ENCODE peak calls at places on chromosomes 16 and 17, in five cellular contexts. J, V, X, I and T are unnamed samples.

GRCh38 chr17:60169921-60170817 is 20.4 kb downstream of the CA4 start:
- DNase-seq in J (no peak), V (no peak), X (no peak), I (no peak), T (peak)

GRCh38 chr17:78214016-78214705 is at the start of gene BIRC5:
- DNase-seq in J (peak), V (peak), X (peak), I (peak), T (peak)

GRCh38 chr17:60661489-60661888 is 16.2 kb upstream of the BCAS3 start:
- DNase-seq in J (no peak), V (no peak), X (no peak), I (no peak), T (no peak)

GRCh38 chr16:24858219-24859041 is 12.7 kb downstream of the SLC5A11 start:
- DNase-seq in J (peak), V (peak), X (no peak), I (peak), T (peak)

GRCh38 chr17:17859909-17860760 is 23.3 kb upstream of the SREBF1 start:
- DNase-seq in J (peak), V (peak), X (peak), I (peak), T (peak)

GRCh38 chr17:14359251-14359939 is 58.5 kb downstream of the HS3ST3B1 start:
- DNase-seq in J (peak), V (no peak), X (no peak), I (no peak), T (peak)

GRCh38 chr17:35166526-35166925 is 18.9 kb downstream of the UNC45B start:
- DNase-seq in J (no peak), V (no peak), X (no peak), I (peak), T (no peak)

GRCh38 chr17:42236760-42237159 is 39.4 kb downstream of the STAT5B start:
- DNase-seq in J (no peak), V (no peak), X (no peak), I (no peak), T (no peak)

GRCh38 chr17:3810019-3810418 is 9.0 kb upstream of the ITGAE start:
- DNase-seq in J (no peak), V (no peak), X (no peak), I (no peak), T (no peak)

GRCh38 chr17:75979705-75980187 is 706 bp downstream of the TEN1 start:
- DNase-seq in J (no peak), V (no peak), X (no peak), I (no peak), T (no peak)

GRCh38 chr17:50798424-50799344 is 31.4 kb upstream of the ANKRD40CL start:
- DNase-seq in J (no peak), V (no peak), X (no peak), I (no peak), T (no peak)

GRCh38 chr17:47701603-47702002 is 7.6 kb downstream of the TBKBP1 start:
- DNase-seq in J (no peak), V (no peak), X (no peak), I (peak), T (no peak)

GRCh38 chr16:6562985-6563384 is 769.7 kb upstream of the RBFOX1 start:
- DNase-seq in J (no peak), V (no peak), X (no peak), I (no peak), T (no peak)

GRCh38 chr16:87371261-87371866 is 12.2 kb downstream of the FBXO31 start:
- DNase-seq in J (no peak), V (no peak), X (peak), I (peak), T (no peak)

GRCh38 chr16:86752582-86753175 is 174.3 kb downstream of the FOXL1 start:
- DNase-seq in J (no peak), V (no peak), X (no peak), I (no peak), T (peak)

GRCh38 chr17:73359987-73360410 is 48.2 kb upstream of the CDC42EP4 start:
- DNase-seq in J (peak), V (peak), X (no peak), I (no peak), T (no peak)

GRCh38 chr17:51362818-51363598 is 102.7 kb downstream of the UTP18 start:
- DNase-seq in J (no peak), V (peak), X (no peak), I (no peak), T (no peak)

GRCh38 chr16:57253410-57253927 is 8.4 kb downstream of the ARL2BP start:
- DNase-seq in J (no peak), V (peak), X (no peak), I (no peak), T (no peak)

GRCh38 chr17:58330997-58331814 is 2.6 kb upstream of the TSPOAP1 start:
- DNase-seq in J (peak), V (no peak), X (no peak), I (peak), T (peak)

GRCh38 chr16:50547944-50548658 is at the start of gene NKD1:
- DNase-seq in J (peak), V (peak), X (peak), I (peak), T (peak)

GRCh38 chr16:56136256-56136655 is 55.0 kb upstream of the GNAO1 start:
- DNase-seq in J (no peak), V (no peak), X (no peak), I (no peak), T (no peak)

GRCh38 chr16:53967172-53967571 is 263.2 kb downstream of the FTO start:
- DNase-seq in J (no peak), V (no peak), X (no peak), I (no peak), T (no peak)

GRCh38 chr17:31008374-31009035 is 37.7 kb downstream of the RNF135 start:
- DNase-seq in J (peak), V (peak), X (peak), I (peak), T (peak)

GRCh38 chr17:78573955-78574354 is 3.2 kb downstream of the DNAH17 start:
- DNase-seq in J (no peak), V (peak), X (no peak), I (no peak), T (no peak)

GRCh38 chr16:64738321-64738960 is 383.4 kb downstream of the CDH11 start:
- DNase-seq in J (no peak), V (no peak), X (no peak), I (no peak), T (no peak)

GRCh38 chr17:50257574-50258224 is 16.6 kb upstream of the TMEM92 start:
- DNase-seq in J (no peak), V (no peak), X (peak), I (peak), T (no peak)

GRCh38 chr16:8936421-8936820 is 27.3 kb downstream of the USP7 start:
- DNase-seq in J (peak), V (peak), X (no peak), I (no peak), T (peak)

GRCh38 chr17:36148559-36149295 is 27.7 kb downstream of the TBC1D3B start:
- DNase-seq in J (peak), V (peak), X (peak), I (peak), T (peak)

GRCh38 chr16:46709464-46709863 is 20.0 kb downstream of the ORC6 start:
- DNase-seq in J (no peak), V (no peak), X (no peak), I (no peak), T (no peak)

GRCh38 chr17:83062818-83063671 is 16.4 kb upstream of the METRNL start:
- DNase-seq in J (no peak), V (no peak), X (peak), I (no peak), T (no peak)

GRCh38 chr17:77332981-77333685 is 192.4 kb downstream of the SEC14L1 start:
- DNase-seq in J (no peak), V (peak), X (no peak), I (no peak), T (peak)

DNA sequence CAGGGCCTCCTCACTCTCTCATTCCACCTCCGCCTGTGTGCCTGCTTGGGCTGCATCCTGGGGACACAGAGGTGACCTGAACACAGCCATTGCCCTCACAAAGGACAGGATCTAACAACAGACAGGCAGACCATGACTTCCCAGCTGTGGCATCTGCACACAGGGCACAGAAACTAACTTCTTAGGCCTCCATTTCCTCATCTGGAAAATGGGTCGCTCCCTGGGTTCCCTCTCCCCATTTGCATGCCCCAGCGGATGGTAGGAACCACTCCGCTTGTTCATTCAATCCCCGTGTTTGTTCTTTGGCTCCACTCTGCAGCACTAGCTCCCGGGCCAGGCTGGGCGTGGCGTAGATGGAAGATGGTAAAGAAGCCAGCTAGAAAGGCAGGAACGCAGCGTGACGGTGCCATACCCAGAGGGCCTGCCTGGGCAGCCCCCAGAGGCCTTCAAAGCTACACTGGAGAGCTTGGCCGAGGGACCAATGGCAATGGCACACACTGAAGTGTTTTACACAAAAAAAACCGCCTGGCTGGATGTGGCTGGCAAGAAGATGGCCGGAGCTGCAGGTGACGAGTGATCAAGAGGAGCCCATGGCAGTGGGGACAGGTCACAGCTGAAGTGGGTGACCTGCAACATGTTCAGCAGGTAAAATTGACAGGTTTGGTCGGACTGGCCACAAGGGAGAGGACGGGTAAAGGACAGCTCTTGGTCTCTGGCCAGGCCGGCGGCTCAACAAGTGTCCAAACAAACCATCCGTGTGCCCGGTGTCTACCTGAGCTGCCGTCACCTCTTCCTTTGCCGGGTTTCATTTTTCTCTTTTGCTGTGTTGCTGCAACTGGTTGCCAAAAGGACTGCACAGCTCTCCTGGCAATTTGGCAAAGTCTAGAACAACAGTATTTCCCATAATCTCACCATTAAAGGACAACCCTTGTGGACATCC is 66.9 kb downstream of the SOCS1 start:
- DNase-seq in J (no peak), V (no peak), X (no peak), I (no peak), T (no peak)
- H3K4me3 ChIP-seq in J (no peak), V (no peak), X (no peak), I (no peak), T (no peak)

GRCh38 chr17:44349553-44350070 is 4.5 kb downstream of the GRN start:
- DNase-seq in J (no peak), V (no peak), X (no peak), I (no peak), T (no peak)

GRCh38 chr17:44350733-44351226 is 5.7 kb downstream of the GRN start:
- DNase-seq in J (peak), V (peak), X (no peak), I (peak), T (peak)

GRCh38 chr17:44348234-44348987 is 3.3 kb downstream of the GRN start:
- DNase-seq in J (peak), V (no peak), X (no peak), I (no peak), T (peak)

GRCh38 chr17:44351464-44351863 is 6.4 kb downstream of the GRN start:
- DNase-seq in J (no peak), V (no peak), X (no peak), I (no peak), T (no peak)

DNA sequence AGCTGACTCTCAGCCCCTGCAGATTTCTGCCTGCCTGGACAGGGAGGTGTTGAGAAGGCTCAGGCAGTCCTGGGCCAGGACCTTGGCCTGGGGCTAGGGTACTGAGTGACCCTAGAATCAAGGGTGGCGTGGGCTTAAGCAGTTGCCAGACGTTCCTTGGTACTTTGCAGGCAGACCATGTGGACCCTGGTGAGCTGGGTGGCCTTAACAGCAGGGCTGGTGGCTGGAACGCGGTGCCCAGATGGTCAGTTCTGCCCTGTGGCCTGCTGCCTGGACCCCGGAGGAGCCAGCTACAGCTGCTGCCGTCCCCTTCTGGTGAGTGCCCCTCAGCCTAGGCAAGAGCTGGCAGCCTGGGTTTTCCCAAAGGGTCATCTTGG is 3.9 kb downstream of the GRN start:
- DNase-seq in J (no peak), V (no peak), X (no peak), I (no peak), T (no peak)
- H3K4me3 ChIP-seq in J (no peak), V (no peak), X (no peak), I (no peak), T (no peak)

GRCh38 chr17:81929253-81930141 is 2.0 kb upstream of the MAFG start:
- DNase-seq in J (no peak), V (no peak), X (no peak), I (peak), T (no peak)
- H3K4me3 ChIP-seq in J (no peak), V (peak), X (no peak), I (no peak), T (peak)

DNA sequence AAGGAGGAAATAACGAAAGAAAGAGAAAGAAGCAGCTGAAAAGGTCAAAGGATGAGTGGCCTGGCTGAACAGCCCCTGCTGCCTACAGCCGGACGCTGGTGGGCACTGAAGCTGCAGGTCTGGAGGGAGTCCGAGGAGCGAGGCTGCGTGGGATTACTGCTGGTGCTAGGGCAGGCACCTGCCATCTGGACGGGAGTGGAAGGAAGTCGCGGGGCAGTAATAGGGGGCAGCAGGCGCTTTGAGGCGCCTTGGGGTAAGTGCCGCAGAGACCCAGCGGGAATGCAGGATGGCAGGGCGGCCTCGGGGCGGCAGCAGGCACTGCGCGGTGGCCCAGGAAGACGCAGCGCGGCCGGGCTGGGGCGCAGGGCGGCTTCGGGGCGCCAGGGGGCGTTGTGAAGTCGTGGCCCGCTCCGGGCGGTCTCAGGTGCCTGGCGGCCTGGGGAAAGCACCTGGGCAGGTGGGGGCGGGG is 305 bp upstream of the SCNN1G start:
- DNase-seq in J (peak), V (peak), X (peak), I (peak), T (peak)
- H3K4me3 ChIP-seq in J (no peak), V (peak), X (no peak), I (peak), T (no peak)

DNA sequence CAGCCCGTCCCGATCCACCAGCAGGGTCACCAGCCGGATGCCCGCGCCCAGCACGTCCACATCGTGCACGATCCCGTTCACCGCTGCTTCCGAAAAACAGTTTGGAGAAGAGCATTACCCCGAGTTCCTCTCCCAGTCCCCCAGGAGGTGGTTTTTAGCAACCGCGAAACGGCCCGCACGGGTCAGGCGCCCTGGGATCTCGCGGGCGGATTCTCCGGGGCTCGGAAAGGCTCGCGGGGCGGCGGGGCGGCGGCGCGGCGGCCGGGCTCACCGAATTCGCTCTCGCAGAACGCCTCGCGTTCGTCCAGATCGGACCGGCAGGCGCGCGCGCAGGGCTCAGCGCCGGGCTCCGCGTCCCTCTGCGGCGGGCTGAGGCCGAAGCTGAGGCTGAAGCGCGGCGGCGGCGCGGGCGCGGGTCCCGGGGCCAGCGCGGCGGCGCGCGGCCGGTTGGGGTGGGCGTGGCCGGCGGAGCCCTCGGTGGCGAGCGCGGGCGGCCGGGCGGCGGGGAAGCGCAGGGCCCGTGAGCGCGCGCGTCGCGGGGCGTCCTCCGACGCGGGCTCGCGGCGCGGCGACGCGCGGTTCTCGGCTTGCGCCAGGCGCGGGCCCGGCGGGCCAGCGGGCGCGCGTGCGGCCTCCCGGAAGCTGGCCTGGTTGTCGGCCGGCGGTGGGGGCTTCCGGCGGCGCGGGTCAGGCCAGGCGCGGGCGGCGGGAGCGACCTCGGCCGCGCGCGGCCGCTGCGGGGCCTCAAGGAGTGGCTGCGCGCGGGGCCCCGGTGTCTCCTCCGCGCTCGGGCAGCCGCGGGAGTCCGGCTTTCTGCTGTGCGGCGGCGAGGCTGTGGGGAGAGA is 2.9 kb downstream of the C17orf58 start:
- DNase-seq in J (peak), V (peak), X (peak), I (peak), T (peak)
- H3K4me3 ChIP-seq in J (peak), V (peak), X (peak), I (peak), T (peak)

GRCh38 chr17:28993013-28993600 is 12.7 kb downstream of the SEZ6 start:
- DNase-seq in J (no peak), V (no peak), X (no peak), I (no peak), T (no peak)

GRCh38 chr17:28991779-28992178 is 14.1 kb downstream of the SEZ6 start:
- DNase-seq in J (no peak), V (no peak), X (no peak), I (no peak), T (no peak)

GRCh38 chr17:28989028-28989427 is 16.8 kb downstream of the SEZ6 start:
- DNase-seq in J (no peak), V (no peak), X (no peak), I (no peak), T (no peak)

GRCh38 chr17:28993645-28994426 is 12.0 kb downstream of the SEZ6 start:
- DNase-seq in J (no peak), V (no peak), X (no peak), I (no peak), T (no peak)

DNA sequence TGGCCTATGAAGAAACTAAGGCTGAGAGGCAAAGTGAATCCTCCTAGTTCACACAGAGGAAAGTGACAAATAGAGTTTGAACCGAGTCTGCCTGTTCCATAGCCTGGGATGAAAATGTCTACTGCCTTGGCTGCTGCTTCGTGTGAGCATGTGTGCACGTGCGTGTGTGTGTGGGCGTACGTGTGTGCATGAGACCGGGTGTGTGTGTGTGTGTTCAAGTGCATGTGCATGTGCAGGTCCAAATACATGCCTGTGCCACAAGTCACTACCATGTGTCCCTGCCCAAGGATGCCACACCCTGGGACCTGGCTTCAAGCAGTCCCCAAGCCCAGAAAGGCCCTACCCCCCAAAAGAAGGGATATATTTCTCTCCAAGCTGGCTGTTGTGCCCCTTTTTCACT is 13.6 kb downstream of the SEZ6 start:
- DNase-seq in J (no peak), V (no peak), X (no peak), I (no peak), T (no peak)
- H3K4me3 ChIP-seq in J (no peak), V (no peak), X (no peak), I (no peak), T (no peak)

GRCh38 chr17:37488009-37488604 is 1.6 kb upstream of the DUSP14 start:
- DNase-seq in J (peak), V (peak), X (no peak), I (no peak), T (peak)
- H3K4me3 ChIP-seq in J (no peak), V (peak), X (no peak), I (no peak), T (peak)

DNA sequence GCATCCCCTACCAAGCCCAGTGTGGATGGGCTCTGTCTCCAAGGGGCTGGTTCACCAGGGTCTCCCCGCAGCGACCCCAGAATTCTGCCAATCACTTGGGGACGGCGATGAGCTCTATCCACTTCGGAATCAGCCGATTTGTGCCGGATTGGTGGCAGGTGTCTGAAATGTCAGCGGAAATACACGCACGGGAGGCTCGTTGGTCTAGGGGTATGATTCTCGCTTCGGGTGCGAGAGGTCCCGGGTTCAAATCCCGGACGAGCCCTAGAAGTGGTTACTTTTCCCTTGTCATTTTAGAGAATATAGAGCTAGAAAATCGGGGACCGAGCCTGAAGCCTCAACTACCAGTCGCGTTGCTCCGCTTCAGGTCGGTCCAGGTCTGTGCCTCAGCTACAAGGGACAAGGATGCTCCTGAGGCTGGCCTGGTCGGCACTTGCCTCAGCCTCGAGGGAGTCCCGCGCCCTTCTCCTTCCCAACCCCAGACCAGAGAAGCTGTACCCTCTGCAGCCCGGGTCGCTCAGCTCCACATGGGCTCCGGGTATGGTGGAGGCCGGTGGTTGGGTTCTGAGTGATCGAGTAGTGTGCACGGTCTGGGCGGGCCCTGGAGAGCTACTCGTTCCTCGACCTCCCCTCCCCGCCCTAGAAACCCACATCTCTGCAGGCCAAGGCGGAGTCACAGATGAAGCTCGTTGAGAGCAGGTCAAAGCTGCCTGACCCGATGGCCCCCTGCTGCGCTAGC is 16.0 kb upstream of the OR1F1 start:
- DNase-seq in J (no peak), V (no peak), X (no peak), I (no peak), T (peak)
- H3K4me3 ChIP-seq in J (no peak), V (no peak), X (no peak), I (no peak), T (no peak)